ENCODE peak calls at places on chromosomes 13 and 19, in four cellular contexts. A is osteoblast, E is SK-N-SH, N is A549. F is an unnamed sample.

GRCh38 chr13:60411983-60412382 is 15.0 kb downstream of the TDRD3 start:
- DNase-seq in A (no peak), E (no peak), N (no peak), F (no peak)

GRCh38 chr13:31965361-31966066 is 66.1 kb upstream of the FRY start:
- DNase-seq in A (no peak), E (no peak), N (no peak), F (no peak)

GRCh38 chr13:28356506-28357064 is 138.3 kb downstream of the FLT1 start:
- DNase-seq in A (no peak), E (no peak), N (no peak), F (no peak)

GRCh38 chr19:18478545-18479311 is 40.8 kb upstream of the ISYNA1 start:
- DNase-seq in A (peak; percentile 96), E (peak; percentile 70), N (peak; percentile 85), F (peak; percentile 40)

GRCh38 chr19:33724723-33725060 is 72.0 kb upstream of the KCTD15 start:
- DNase-seq in A (peak; percentile 51), E (peak; percentile 67), N (no peak), F (peak; percentile 52)

GRCh38 chr19:6057651-6058365 is 52.5 kb downstream of the RFX2 start:
- DNase-seq in A (no peak), E (no peak), N (no peak), F (peak; percentile 39)

GRCh38 chr13:87674143-87674772 is 3.1 kb downstream of the SLITRK5 start:
- DNase-seq in A (peak; percentile 71), E (peak; percentile 5), N (no peak), F (no peak)

GRCh38 chr19:39533791-39534190 is 1.1 kb upstream of the EID2B start:
- DNase-seq in A (no peak), E (no peak), N (no peak), F (no peak)

GRCh38 chr13:34358811-34359513 is 541.0 kb downstream of the RFC3 start:
- DNase-seq in A (peak; percentile 63), E (no peak), N (peak; percentile 47), F (no peak)

GRCh38 chr13:36673352-36673751 is 468 bp upstream of the SERTM1 start:
- DNase-seq in A (no peak), E (no peak), N (no peak), F (no peak)

GRCh38 chr13:50635504-50635903 is 208.0 kb downstream of the DLEU7 start:
- DNase-seq in A (no peak), E (no peak), N (no peak), F (no peak)

GRCh38 chr13:112842931-112843391 is 126.1 kb upstream of the MCF2L start:
- DNase-seq in A (peak; percentile 64), E (no peak), N (no peak), F (no peak)

GRCh38 chr13:113756441-113757097 is 2.5 kb upstream of the TMEM255B start:
- DNase-seq in A (peak; percentile 23), E (no peak), N (no peak), F (peak; percentile 5)

GRCh38 chr13:98541211-98541610 is 35.7 kb downstream of the STK24 start:
- DNase-seq in A (no peak), E (peak; percentile 49), N (no peak), F (no peak)

GRCh38 chr13:96785986-96786385 is 208.3 kb downstream of the OXGR1 start:
- DNase-seq in A (no peak), E (no peak), N (no peak), F (no peak)

GRCh38 chr13:111975539-111976473 is 91.1 kb upstream of the SOX1 start:
- DNase-seq in A (no peak), E (peak; percentile 32), N (no peak), F (no peak)

GRCh38 chr13:47934371-47934770 is 66.7 kb downstream of the SUCLA2 start:
- DNase-seq in A (no peak), E (no peak), N (no peak), F (no peak)

GRCh38 chr19:57720878-57721277 is 6.5 kb downstream of the ZNF671 start:
- DNase-seq in A (no peak), E (no peak), N (peak; percentile 22), F (no peak)

GRCh38 chr19:18674616-18675015 is 8.9 kb upstream of the CRTC1 start:
- DNase-seq in A (peak; percentile 74), E (peak; percentile 73), N (no peak), F (no peak)

GRCh38 chr19:19067276-19068072 is 3.7 kb downstream of the SLC25A42 start:
- DNase-seq in A (peak; percentile 62), E (no peak), N (no peak), F (no peak)

GRCh38 chr13:25847145-25847544 is 204.7 kb downstream of the SHISA2 start:
- DNase-seq in A (no peak), E (no peak), N (no peak), F (no peak)

GRCh38 chr19:46299004-46299509 is 2.2 kb downstream of the HIF3A start:
- DNase-seq in A (peak; percentile 96), E (peak; percentile 99), N (peak; percentile 90), F (no peak)

GRCh38 chr13:28528388-28528787 is 33.5 kb upstream of the FLT1 start:
- DNase-seq in A (no peak), E (no peak), N (no peak), F (no peak)

GRCh38 chr13:33111414-33112110 is 95.3 kb downstream of the KL start:
- DNase-seq in A (peak; percentile 75), E (no peak), N (no peak), F (no peak)

GRCh38 chr13:31982540-31982939 is 49.0 kb upstream of the FRY start:
- DNase-seq in A (peak; percentile 73), E (peak; percentile 54), N (peak; percentile 76), F (no peak)

GRCh38 chr13:113004126-113004525 is 35.1 kb downstream of the MCF2L start:
- DNase-seq in A (no peak), E (no peak), N (no peak), F (no peak)

GRCh38 chr19:47704024-47704423 is 9.2 kb upstream of the EHD2 start:
- DNase-seq in A (peak; percentile 89), E (no peak), N (no peak), F (no peak)

GRCh38 chr19:13181747-13182388 is 31.7 kb downstream of the IER2 start:
- DNase-seq in A (peak; percentile 96), E (peak; percentile 60), N (no peak), F (no peak)

GRCh38 chr13:107866666-107867623 is 348.4 kb downstream of the LIG4 start:
- DNase-seq in A (peak; percentile 94), E (peak; percentile 80), N (no peak), F (peak; percentile 67)

GRCh38 chr19:42409477-42409876 is 17.7 kb downstream of the LIPE start:
- DNase-seq in A (peak; percentile 77), E (peak; percentile 54), N (no peak), F (no peak)

GRCh38 chr19:43780706-43781525 is at the start of gene KCNN4:
- DNase-seq in A (peak; percentile 93), E (no peak), N (peak; percentile 84), F (no peak)

GRCh38 chr19:16121967-16122366 is 10.3 kb downstream of the RAB8A start:
- DNase-seq in A (peak; percentile 35), E (no peak), N (no peak), F (no peak)
- H3K27ac ChIP-seq in A (no peak overlapping the region), E (no peak overlapping the region), N (no peak overlapping the region), F (no peak overlapping the region)

DNA sequence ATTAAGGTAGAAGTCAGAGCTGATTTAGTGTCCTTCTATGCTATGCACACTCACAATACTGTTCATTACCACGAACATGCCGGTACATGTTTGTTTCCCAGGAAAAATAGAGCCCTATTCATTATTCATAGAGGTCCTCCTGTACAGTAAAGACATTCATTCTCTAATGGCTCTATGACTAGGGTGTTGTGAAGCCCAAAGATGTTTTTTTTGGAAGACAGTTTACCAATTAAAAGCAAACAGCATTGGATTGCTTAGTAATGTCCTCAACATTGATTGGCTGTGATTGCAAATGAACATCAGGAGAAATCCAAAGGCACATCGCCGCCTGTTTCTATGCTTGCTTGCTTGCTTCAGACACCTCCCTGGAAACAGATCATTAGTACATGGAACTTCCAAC is 8.9 kb upstream of the GPC6 start:
- DNase-seq in A (peak; percentile 11), E (no peak), N (no peak), F (no peak)
- H3K27ac ChIP-seq in A (no peak overlapping the region), E (peak overlapping the region; percentile 6), N (no peak overlapping the region), F (peak overlapping the region; percentile 54)

GRCh38 chr13:40420160-40420740 is 246.2 kb downstream of the FOXO1 start:
- DNase-seq in A (no peak), E (no peak), N (no peak), F (no peak)

GRCh38 chr13:40428354-40428753 is 238.1 kb downstream of the FOXO1 start:
- DNase-seq in A (no peak), E (no peak), N (no peak), F (no peak)

DNA sequence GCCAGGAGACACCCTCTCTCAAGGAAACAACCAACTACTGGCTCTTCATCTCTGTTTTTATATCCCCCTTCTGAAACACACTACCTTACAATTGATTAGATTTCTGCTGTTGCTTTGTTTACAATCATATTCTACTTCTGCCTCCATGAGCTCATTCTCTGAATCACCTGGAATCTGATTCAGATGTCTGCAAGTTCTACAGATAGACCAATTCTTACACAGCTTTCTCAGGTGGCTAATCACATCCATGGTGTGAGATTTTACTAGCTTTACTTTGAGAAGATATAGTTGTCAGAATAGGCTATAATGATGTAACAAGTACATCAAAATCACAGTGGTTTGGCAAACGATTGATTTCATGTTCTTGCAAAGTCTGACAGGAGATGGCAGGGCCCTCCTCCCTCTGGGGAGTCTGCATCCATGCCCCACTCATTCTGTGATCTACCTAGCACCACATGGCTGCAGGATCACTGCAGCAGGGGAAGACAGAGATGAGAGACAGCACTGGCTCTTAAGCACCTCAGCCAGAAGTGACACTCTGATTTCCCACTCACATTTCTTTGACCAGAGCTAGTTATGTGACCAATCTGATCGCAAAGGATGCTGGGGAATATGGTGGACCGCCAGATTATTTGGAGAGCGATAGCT is 243.7 kb downstream of the FOXO1 start:
- DNase-seq in A (no peak), E (no peak), N (no peak), F (no peak)
- H3K27ac ChIP-seq in A (no peak overlapping the region), E (no peak overlapping the region), N (no peak overlapping the region), F (no peak overlapping the region)

GRCh38 chr19:1507192-1507660 is 5.6 kb downstream of the ADAMTSL5 start:
- DNase-seq in A (peak; percentile 73), E (no peak), N (no peak), F (no peak)

GRCh38 chr19:1505991-1506881 is 6.6 kb downstream of the ADAMTSL5 start:
- DNase-seq in A (no peak), E (no peak), N (no peak), F (no peak)

GRCh38 chr19:1508507-1508856 is 4.3 kb downstream of the ADAMTSL5 start:
- DNase-seq in A (no peak), E (no peak), N (no peak), F (no peak)

GRCh38 chr19:1509589-1510441 is 3.0 kb downstream of the ADAMTSL5 start:
- DNase-seq in A (no peak), E (no peak), N (no peak), F (no peak)

DNA sequence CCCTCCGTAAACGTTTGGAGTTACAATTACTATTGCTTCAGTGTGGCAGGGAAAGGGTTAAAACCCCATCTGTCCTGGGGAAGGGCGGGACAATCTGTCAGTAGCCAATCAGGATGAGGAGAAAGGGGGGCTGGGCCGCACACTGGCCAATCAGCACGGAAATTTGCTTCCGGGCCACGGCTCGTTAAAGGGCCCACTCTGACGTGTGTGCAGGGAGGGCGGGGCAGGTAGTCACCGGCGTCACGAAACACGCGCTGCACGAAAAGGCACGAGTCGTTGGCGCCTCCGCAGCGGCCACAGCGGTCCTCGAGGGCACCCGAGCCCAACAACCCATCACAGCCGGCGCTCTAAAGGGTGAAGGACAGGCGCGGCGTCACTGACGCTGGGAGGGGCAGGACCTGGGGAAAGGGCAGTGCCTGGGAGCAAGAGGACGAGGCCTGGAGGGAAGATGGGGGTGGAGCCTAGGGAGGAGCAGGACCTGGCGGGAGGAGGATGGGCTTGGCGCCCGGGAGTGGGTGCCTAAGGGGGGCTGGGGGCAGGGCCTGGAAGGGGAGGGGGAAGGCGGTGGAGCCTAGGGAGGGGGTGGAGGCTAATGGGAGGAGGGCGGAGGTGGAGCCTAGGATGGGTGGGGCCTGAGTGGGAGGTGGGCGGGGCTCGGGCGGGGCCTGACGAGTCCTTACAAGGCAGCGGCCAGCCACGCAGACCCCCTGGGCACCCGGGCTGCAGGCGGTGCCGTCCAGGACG is 4.9 kb downstream of the ADAMTSL5 start:
- DNase-seq in A (peak; percentile 100), E (peak; percentile 100), N (peak; percentile 96), F (peak; percentile 97)
- H3K27ac ChIP-seq in A (no peak overlapping the region), E (peak overlapping the region; percentile 72), N (peak overlapping the region; percentile 91), F (peak overlapping the region; percentile 89)

F was measured in WERI-Rb-1.